ENCODE peak calls at places on chromosomes 13 and 19, in five cellular contexts. One of them, this sample, is unnamed.

GRCh38 chr13:36819811-36820140 is 754 bp downstream of the RFXAP start:
- DNase-seq in WERI-Rb-1: peak
- DNase-seq in right cardiac atrium: no peak
- DNase-seq in lower leg skin: no peak
- DNase-seq in OCI-LY7: no peak
- DNase-seq in this sample: no peak

GRCh38 chr13:33610471-33611015 is 207.4 kb upstream of the RFC3 start:
- DNase-seq in lower leg skin: no peak
- DNase-seq in WERI-Rb-1: peak
- DNase-seq in OCI-LY7: no peak
- DNase-seq in right cardiac atrium: peak
- DNase-seq in this sample: no peak

GRCh38 chr19:11814707-11815050 is 606 bp downstream of the ZNF440 start:
- DNase-seq in WERI-Rb-1: no peak
- DNase-seq in right cardiac atrium: no peak
- DNase-seq in lower leg skin: no peak
- DNase-seq in OCI-LY7: no peak
- DNase-seq in this sample: no peak

GRCh38 chr13:57030671-57031070 is 110.0 kb upstream of the PRR20A start:
- DNase-seq in right cardiac atrium: no peak
- DNase-seq in lower leg skin: no peak
- DNase-seq in WERI-Rb-1: no peak
- DNase-seq in OCI-LY7: no peak
- DNase-seq in this sample: no peak

GRCh38 chr13:39998166-39998565 is 342.7 kb downstream of the COG6 start:
- DNase-seq in right cardiac atrium: no peak
- DNase-seq in OCI-LY7: no peak
- DNase-seq in WERI-Rb-1: no peak
- DNase-seq in lower leg skin: no peak
- DNase-seq in this sample: no peak

GRCh38 chr19:42554046-42554575 is 25.8 kb upstream of the CEACAM1 start:
- DNase-seq in lower leg skin: no peak
- DNase-seq in right cardiac atrium: no peak
- DNase-seq in WERI-Rb-1: no peak
- DNase-seq in OCI-LY7: no peak
- DNase-seq in this sample: no peak

GRCh38 chr13:48000559-48001126 is 430 bp downstream of the SUCLA2 start:
- DNase-seq in OCI-LY7: peak
- DNase-seq in WERI-Rb-1: peak
- DNase-seq in right cardiac atrium: no peak
- DNase-seq in lower leg skin: no peak
- DNase-seq in this sample: no peak

GRCh38 chr13:88908896-88909535 is 1237.8 kb downstream of the SLITRK5 start:
- DNase-seq in lower leg skin: no peak
- DNase-seq in OCI-LY7: no peak
- DNase-seq in WERI-Rb-1: no peak
- DNase-seq in right cardiac atrium: peak
- DNase-seq in this sample: no peak

GRCh38 chr13:45417790-45418534 is at the start of gene SLC25A30:
- DNase-seq in OCI-LY7: peak
- DNase-seq in right cardiac atrium: peak
- DNase-seq in WERI-Rb-1: peak
- DNase-seq in lower leg skin: peak
- DNase-seq in this sample: no peak

GRCh38 chr19:48724796-48725753 is 5.5 kb upstream of the MAMSTR start:
- DNase-seq in lower leg skin: peak
- DNase-seq in OCI-LY7: peak
- DNase-seq in WERI-Rb-1: no peak
- DNase-seq in right cardiac atrium: peak
- DNase-seq in this sample: peak

GRCh38 chr13:27053235-27053884 is 118.3 kb downstream of the USP12 start:
- DNase-seq in OCI-LY7: no peak
- DNase-seq in WERI-Rb-1: peak
- DNase-seq in lower leg skin: no peak
- DNase-seq in right cardiac atrium: no peak
- DNase-seq in this sample: no peak

GRCh38 chr13:98888222-98888889 is 89.5 kb downstream of the DOCK9 start:
- DNase-seq in WERI-Rb-1: no peak
- DNase-seq in OCI-LY7: no peak
- DNase-seq in right cardiac atrium: no peak
- DNase-seq in lower leg skin: no peak
- DNase-seq in this sample: no peak

GRCh38 chr13:41402695-41403511 is 54.4 kb upstream of the RGCC start:
- DNase-seq in OCI-LY7: no peak
- DNase-seq in lower leg skin: no peak
- DNase-seq in WERI-Rb-1: peak
- DNase-seq in right cardiac atrium: no peak
- DNase-seq in this sample: no peak

GRCh38 chr13:111302045-111302722 is 18.3 kb upstream of the TEX29 start:
- DNase-seq in lower leg skin: no peak
- DNase-seq in OCI-LY7: no peak
- DNase-seq in right cardiac atrium: no peak
- DNase-seq in WERI-Rb-1: no peak
- DNase-seq in this sample: no peak

GRCh38 chr13:41533676-41534075 is 76.3 kb downstream of the RGCC start:
- DNase-seq in right cardiac atrium: peak
- DNase-seq in OCI-LY7: no peak
- DNase-seq in WERI-Rb-1: no peak
- DNase-seq in lower leg skin: peak
- DNase-seq in this sample: no peak

GRCh38 chr13:43942301-43942700 is 62.6 kb downstream of the LACC1 start:
- DNase-seq in WERI-Rb-1: no peak
- DNase-seq in right cardiac atrium: no peak
- DNase-seq in lower leg skin: no peak
- DNase-seq in OCI-LY7: no peak
- DNase-seq in this sample: no peak

GRCh38 chr13:41562083-41562482 is 104.7 kb downstream of the RGCC start:
- DNase-seq in lower leg skin: peak
- DNase-seq in right cardiac atrium: peak
- DNase-seq in OCI-LY7: no peak
- DNase-seq in WERI-Rb-1: no peak
- DNase-seq in this sample: no peak

GRCh38 chr13:25783480-25784081 is 268.2 kb downstream of the SHISA2 start:
- DNase-seq in right cardiac atrium: no peak
- DNase-seq in OCI-LY7: no peak
- DNase-seq in WERI-Rb-1: no peak
- DNase-seq in lower leg skin: no peak
- DNase-seq in this sample: no peak

GRCh38 chr13:58879114-58879513 is 1247.6 kb downstream of the PCDH17 start:
- DNase-seq in WERI-Rb-1: no peak
- DNase-seq in OCI-LY7: no peak
- DNase-seq in right cardiac atrium: no peak
- DNase-seq in lower leg skin: no peak
- DNase-seq in this sample: no peak

GRCh38 chr13:101272886-101273285 is 143.4 kb downstream of the NALCN start:
- DNase-seq in right cardiac atrium: no peak
- DNase-seq in lower leg skin: no peak
- DNase-seq in WERI-Rb-1: no peak
- DNase-seq in OCI-LY7: no peak
- DNase-seq in this sample: no peak

DNA sequence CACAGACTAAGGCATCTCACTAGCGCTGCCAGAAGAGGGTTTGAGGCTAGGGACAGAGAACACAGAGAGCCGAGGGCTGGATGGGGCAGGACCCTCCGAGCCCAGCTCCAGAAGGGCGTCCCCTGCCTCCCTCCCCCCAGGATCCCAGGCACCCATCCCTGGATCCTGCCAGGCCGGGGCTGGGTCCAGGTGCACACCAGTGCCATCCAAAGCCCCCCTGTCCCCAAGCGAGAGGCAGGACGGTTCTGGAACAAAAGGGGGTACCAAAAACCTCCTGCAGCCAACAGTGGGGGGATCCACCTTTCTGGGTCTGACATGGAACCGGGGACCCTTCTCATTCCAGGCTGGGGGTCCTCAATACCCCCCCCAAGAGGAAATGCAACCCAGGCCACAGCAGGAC is 4.4 kb upstream of the REXO1 start:
- DNase-seq in WERI-Rb-1: no peak
- DNase-seq in lower leg skin: no peak
- DNase-seq in OCI-LY7: no peak
- DNase-seq in right cardiac atrium: no peak
- DNase-seq in this sample: no peak
- H3K4me3 ChIP-seq in WERI-Rb-1: no peak
- H3K4me3 ChIP-seq in lower leg skin: no peak
- H3K4me3 ChIP-seq in OCI-LY7: no peak
- H3K4me3 ChIP-seq in right cardiac atrium: no peak
- H3K4me3 ChIP-seq in this sample: no peak

DNA sequence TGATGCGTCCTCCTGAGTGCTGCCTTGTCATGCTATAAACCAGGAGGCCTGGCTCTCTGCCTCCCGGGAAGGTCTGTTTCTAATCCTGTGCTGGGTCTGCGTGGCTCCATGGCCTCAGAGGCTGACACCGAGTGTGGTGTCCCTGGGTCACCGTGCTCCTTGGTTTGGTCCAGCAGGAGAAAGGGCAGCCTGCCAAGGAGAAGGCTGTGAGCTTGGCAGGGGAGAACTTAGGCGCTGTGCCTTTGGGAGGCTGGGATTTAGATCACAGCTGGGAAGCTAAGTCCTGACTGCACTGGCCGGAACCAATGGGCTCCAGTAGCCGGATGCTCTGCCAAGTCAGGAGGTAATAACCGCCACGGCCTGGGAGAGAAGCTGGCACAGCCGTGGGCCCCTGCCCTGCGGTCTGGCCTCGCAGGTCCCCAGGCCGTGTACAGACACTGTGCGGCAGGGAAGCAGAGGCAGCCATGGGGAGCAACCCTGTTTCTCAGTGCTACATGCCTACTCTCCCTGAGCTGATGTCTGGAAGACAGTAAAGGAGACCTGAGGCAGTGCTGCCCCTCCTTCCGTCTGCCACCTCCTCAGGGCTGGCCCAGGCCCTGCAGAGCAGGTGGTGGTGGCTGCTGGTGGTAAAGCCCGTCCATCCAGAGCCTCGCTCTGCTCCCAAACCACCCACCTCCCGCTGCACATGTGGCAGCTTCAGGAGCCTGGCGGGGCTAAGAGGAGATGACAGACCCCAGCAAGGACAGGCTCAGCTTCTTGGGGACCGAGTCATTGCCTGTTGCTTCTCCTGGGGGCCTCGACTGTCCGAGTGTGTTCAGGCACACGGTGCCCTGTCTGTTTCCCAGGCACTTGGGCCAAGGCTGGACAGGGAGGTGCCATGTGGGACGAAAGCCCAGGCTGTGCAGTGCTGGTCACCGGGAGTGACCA is 44.9 kb downstream of the C13orf46 start:
- DNase-seq in OCI-LY7: no peak
- DNase-seq in WERI-Rb-1: peak
- DNase-seq in lower leg skin: peak
- DNase-seq in right cardiac atrium: peak
- DNase-seq in this sample: no peak
- H3K4me3 ChIP-seq in OCI-LY7: no peak
- H3K4me3 ChIP-seq in WERI-Rb-1: no peak
- H3K4me3 ChIP-seq in lower leg skin: no peak
- H3K4me3 ChIP-seq in right cardiac atrium: no peak
- H3K4me3 ChIP-seq in this sample: no peak

GRCh38 chr19:46017095-46017429 is 5.8 kb downstream of the PGLYRP1 start:
- DNase-seq in lower leg skin: no peak
- DNase-seq in right cardiac atrium: no peak
- DNase-seq in OCI-LY7: no peak
- DNase-seq in WERI-Rb-1: no peak
- DNase-seq in this sample: no peak
- H3K4me3 ChIP-seq in lower leg skin: no peak
- H3K4me3 ChIP-seq in right cardiac atrium: no peak
- H3K4me3 ChIP-seq in OCI-LY7: no peak
- H3K4me3 ChIP-seq in WERI-Rb-1: no peak
- H3K4me3 ChIP-seq in this sample: no peak

GRCh38 chr19:46634045-46634655 is 1.9 kb downstream of the GNG8 start:
- DNase-seq in OCI-LY7: peak
- DNase-seq in lower leg skin: peak
- DNase-seq in right cardiac atrium: peak
- DNase-seq in WERI-Rb-1: peak
- DNase-seq in this sample: peak
- H3K4me3 ChIP-seq in OCI-LY7: peak
- H3K4me3 ChIP-seq in lower leg skin: no peak
- H3K4me3 ChIP-seq in right cardiac atrium: peak
- H3K4me3 ChIP-seq in WERI-Rb-1: peak
- H3K4me3 ChIP-seq in this sample: peak

This sample was measured in keratinocyte.